ENCODE peak calls at places on chromosomes 5 and 9, in ten cellular contexts. G is spleen, L is prostate gland, I is HCT116, O is stomach, M is transverse colon, P is suprapubic skin, X is upper lobe of left lung, Q is breast epithelium, A is HepG2. S is an unnamed sample.

GRCh38 chr5:103021310-103021709 is 98.6 kb downstream of the GIN1 start:
- DNase-seq in A (no peak), G (no peak), P (no peak), Q (no peak), O (no peak), L (no peak), X (no peak), I (no peak), M (no peak), S (no peak)

GRCh38 chr9:77575785-77576184 is 72.3 kb downstream of the GNA14 start:
- DNase-seq in P (no peak), Q (no peak), M (no peak), G (no peak), A (no peak), X (no peak), I (no peak), O (no peak), L (no peak), S (no peak)

GRCh38 chr5:129971684-129972083 is 67.4 kb downstream of the CHSY3 start:
- DNase-seq in M (no peak), X (no peak), L (no peak), A (no peak), O (no peak), I (no peak), Q (no peak), P (no peak), G (no peak), S (no peak)

GRCh38 chr9:93059097-93059959 is 827 bp downstream of the SUSD3 start:
- DNase-seq in X (peak; percentile 51), M (peak; percentile 43), O (peak; percentile 24), P (no peak), L (no peak), G (peak; percentile 89), I (no peak), A (no peak), Q (no peak), S (no peak)

GRCh38 chr5:35785601-35786085 is 71.0 kb upstream of the IL7R start:
- DNase-seq in Q (no peak), P (no peak), A (no peak), G (no peak), M (no peak), L (no peak), X (peak; percentile 34), O (no peak), I (no peak), S (no peak)

GRCh38 chr5:173869316-173869715 is 18.8 kb upstream of the CPEB4 start:
- DNase-seq in I (no peak), M (no peak), O (peak; percentile 58), X (no peak), P (no peak), A (no peak), L (peak; percentile 25), G (no peak), Q (no peak), S (no peak)

GRCh38 chr5:89351975-89352374 is 469.0 kb upstream of the MEF2C start:
- DNase-seq in A (no peak), X (no peak), G (no peak), L (no peak), M (no peak), Q (no peak), P (no peak), I (no peak), O (no peak), S (no peak)

GRCh38 chr9:63859475-63860215 is 1425.4 kb downstream of the FOXD4L5 start:
- DNase-seq in Q (no peak), P (peak; percentile 44), G (peak; percentile 71), L (peak; percentile 28), O (no peak), M (no peak), I (peak; percentile 45), A (peak; percentile 49), X (no peak), S (no peak)

GRCh38 chr5:40221796-40222195 is 457.9 kb upstream of the PTGER4 start:
- DNase-seq in I (no peak), A (no peak), X (no peak), O (no peak), G (no peak), M (no peak), Q (no peak), P (no peak), L (no peak), S (no peak)

GRCh38 chr9:135506327-135507103 is 6.0 kb downstream of the MRPS2 start:
- DNase-seq in I (no peak), P (peak; percentile 52), G (peak; percentile 76), O (no peak), X (no peak), Q (no peak), A (no peak), M (no peak), L (no peak), S (peak; percentile 56)

GRCh38 chr5:852431-853401 is 1.9 kb upstream of the ZDHHC11 start:
- DNase-seq in M (no peak), G (peak; percentile 41), A (no peak), X (no peak), L (no peak), Q (peak; percentile 17), P (peak; percentile 55), I (no peak), O (no peak), S (peak; percentile 44)

GRCh38 chr9:133939845-133940244 is 52.3 kb downstream of the VAV2 start:
- DNase-seq in A (no peak), Q (no peak), I (no peak), L (no peak), O (no peak), X (no peak), M (no peak), P (no peak), G (peak; percentile 64), S (no peak)

GRCh38 chr5:177005619-177006264 is 837 bp downstream of the UIMC1 start:
- DNase-seq in Q (no peak), X (peak; percentile 79), L (peak; percentile 53), G (peak; percentile 94), I (peak; percentile 32), A (peak; percentile 54), M (peak; percentile 78), P (no peak), O (peak; percentile 73), S (peak; percentile 87)

GRCh38 chr9:109108318-109108717 is 11.4 kb downstream of the TMEM245 start:
- DNase-seq in L (no peak), A (no peak), I (no peak), O (no peak), M (no peak), X (no peak), P (no peak), G (no peak), Q (no peak), S (no peak)

GRCh38 chr9:106869028-106869427 is 6.1 kb downstream of the ZNF462 start:
- DNase-seq in L (no peak), O (no peak), I (no peak), G (no peak), A (no peak), P (no peak), Q (no peak), X (no peak), M (no peak), S (no peak)

GRCh38 chr9:106868096-106868495 is 5.1 kb downstream of the ZNF462 start:
- DNase-seq in O (no peak), M (no peak), X (no peak), I (no peak), L (no peak), A (no peak), G (no peak), Q (no peak), P (no peak), S (no peak)

GRCh38 chr9:106868565-106868964 is 5.6 kb downstream of the ZNF462 start:
- DNase-seq in A (no peak), I (no peak), M (peak; percentile 22), X (peak; percentile 72), Q (no peak), P (no peak), G (no peak), L (no peak), O (no peak), S (no peak)

GRCh38 chr9:106872641-106873040 is 9.7 kb downstream of the ZNF462 start:
- DNase-seq in X (no peak), L (no peak), P (no peak), O (no peak), M (no peak), G (no peak), I (no peak), Q (no peak), A (no peak), S (no peak)

GRCh38 chr9:106869458-106869857 is 6.5 kb downstream of the ZNF462 start:
- DNase-seq in Q (no peak), A (no peak), M (no peak), I (no peak), G (no peak), P (no peak), O (no peak), L (peak; percentile 86), X (no peak), S (peak; percentile 74)
- H3K27ac ChIP-seq in Q (peak overlapping the region; percentile 86), A (no peak overlapping the region), M (peak overlapping the region; percentile 71), I (no peak overlapping the region), G (peak overlapping the region; percentile 52), P (peak overlapping the region; percentile 70), O (no peak overlapping the region), L (peak overlapping the region; percentile 71), X (peak overlapping the region; percentile 52), S (peak overlapping the region; percentile 75)

DNA sequence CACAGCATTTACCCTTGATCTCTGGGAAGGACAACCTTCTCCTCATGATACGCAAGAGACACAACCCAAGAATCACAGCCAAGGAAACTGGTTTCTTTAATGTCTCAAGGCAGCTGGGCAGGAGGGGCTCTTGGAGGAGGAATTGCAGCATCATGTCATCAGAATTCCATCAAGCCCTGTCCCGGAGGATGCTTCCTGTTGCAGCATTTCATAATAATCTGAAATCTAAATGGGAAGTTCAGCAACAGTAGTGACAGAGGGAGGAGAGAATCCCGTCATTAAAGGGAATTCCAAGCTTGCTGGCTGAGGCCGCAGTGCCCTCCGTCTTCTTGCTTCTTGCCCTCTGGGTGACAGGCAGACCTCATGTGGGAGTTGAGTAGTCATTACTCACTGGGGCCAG is 192.7 kb downstream of the TENT4A start:
- DNase-seq in I (no peak), P (peak; percentile 65), L (no peak), O (no peak), M (no peak), G (no peak), A (no peak), X (no peak), Q (no peak), S (no peak)
- TF ChIP-seq POLR2A in I (no peak), P (no peak), L (no peak), O (no peak), M (no peak), G (no peak), A (no peak), X (no peak), Q (no peak), S (no peak)

GRCh38 chr5:107570805-107571531 is 99.8 kb downstream of the EFNA5 start:
- DNase-seq in L (no peak), P (no peak), M (peak; percentile 55), Q (no peak), A (peak; percentile 2), G (no peak), X (peak; percentile 29), I (no peak), O (peak; percentile 31), S (no peak)
- TF ChIP-seq POLR2AphosphoS5 in L (no peak), P (no peak), M (no peak), Q (no peak), A (no peak), G (no peak), X (no peak), I (no peak), O (no peak), S (no peak)

DNA sequence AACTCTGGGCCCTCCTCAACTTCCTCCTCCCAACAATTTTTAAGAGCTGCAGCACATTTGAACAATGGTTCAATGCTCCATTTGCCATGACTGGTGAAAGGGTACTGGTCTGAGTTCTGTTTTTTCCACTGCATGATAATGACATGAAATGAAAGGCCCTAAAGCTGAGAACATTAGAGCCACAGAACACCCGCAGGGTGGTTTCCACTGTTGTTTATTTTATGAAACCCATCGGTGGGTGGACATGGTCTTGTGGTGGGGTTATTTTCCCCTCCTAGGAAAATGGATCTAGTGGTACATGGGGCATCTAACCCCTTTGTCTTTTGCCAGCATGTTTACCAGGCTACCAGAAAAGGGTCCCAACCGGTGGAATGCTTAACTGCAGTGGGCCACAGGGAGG is 71.8 kb downstream of the SMARCA2 start:
- DNase-seq in L (no peak), A (no peak), I (no peak), G (no peak), O (no peak), P (no peak), M (no peak), X (no peak), Q (no peak), S (no peak)
- H3K27ac ChIP-seq in L (no peak overlapping the region), A (no peak overlapping the region), I (no peak overlapping the region), G (no peak overlapping the region), O (no peak overlapping the region), P (no peak overlapping the region), M (no peak overlapping the region), X (no peak overlapping the region), Q (no peak overlapping the region), S (no peak overlapping the region)